ENCODE peak calls at places on chromosomes 16 and 17, in nine cellular contexts. One of them, this sample, is unnamed.

GRCh38 chr17:76371656-76372628 is 12.5 kb upstream of the SPHK1 start:
- DNase-seq in heart left ventricle: no peak
- DNase-seq in esophagus squamous epithelium: no peak
- DNase-seq in ovary: no peak
- DNase-seq in uterus: no peak
- DNase-seq in stomach: no peak
- DNase-seq in right lobe of liver: no peak
- DNase-seq in transverse colon: no peak
- DNase-seq in IMR-90: peak; percentile 100
- DNase-seq in this sample: no peak

GRCh38 chr17:68290268-68290954 is 516 bp downstream of the SLC16A6 start:
- DNase-seq in heart left ventricle: no peak
- DNase-seq in esophagus squamous epithelium: no peak
- DNase-seq in ovary: peak; percentile 52
- DNase-seq in uterus: no peak
- DNase-seq in stomach: peak; percentile 31
- DNase-seq in right lobe of liver: peak; percentile 74
- DNase-seq in transverse colon: peak; percentile 54
- DNase-seq in IMR-90: no peak
- DNase-seq in this sample: peak; percentile 61

GRCh38 chr17:4872786-4873185 is 26.6 kb upstream of the C17orf107 start:
- DNase-seq in heart left ventricle: no peak
- DNase-seq in esophagus squamous epithelium: no peak
- DNase-seq in ovary: no peak
- DNase-seq in uterus: no peak
- DNase-seq in stomach: no peak
- DNase-seq in right lobe of liver: no peak
- DNase-seq in transverse colon: no peak
- DNase-seq in IMR-90: no peak
- DNase-seq in this sample: no peak

GRCh38 chr17:62652251-62653001 is 25.0 kb downstream of the MRC2 start:
- DNase-seq in heart left ventricle: peak; percentile 79
- DNase-seq in esophagus squamous epithelium: no peak
- DNase-seq in ovary: peak; percentile 69
- DNase-seq in uterus: peak; percentile 53
- DNase-seq in stomach: peak; percentile 73
- DNase-seq in right lobe of liver: peak; percentile 86
- DNase-seq in transverse colon: peak; percentile 46
- DNase-seq in IMR-90: peak; percentile 75
- DNase-seq in this sample: peak; percentile 49

GRCh38 chr16:69363281-69363717 is 11.7 kb upstream of the TMED6 start:
- DNase-seq in heart left ventricle: no peak
- DNase-seq in esophagus squamous epithelium: no peak
- DNase-seq in ovary: no peak
- DNase-seq in uterus: no peak
- DNase-seq in stomach: no peak
- DNase-seq in right lobe of liver: no peak
- DNase-seq in transverse colon: no peak
- DNase-seq in IMR-90: no peak
- DNase-seq in this sample: peak; percentile 58

GRCh38 chr17:21213491-21214014 is 408 bp downstream of the TMEM11 start:
- DNase-seq in heart left ventricle: no peak
- DNase-seq in esophagus squamous epithelium: no peak
- DNase-seq in ovary: no peak
- DNase-seq in uterus: no peak
- DNase-seq in stomach: peak; percentile 47
- DNase-seq in right lobe of liver: peak; percentile 66
- DNase-seq in transverse colon: peak; percentile 52
- DNase-seq in IMR-90: no peak
- DNase-seq in this sample: peak; percentile 50

GRCh38 chr16:10941127-10941933 is 938 bp downstream of the DEXI start:
- DNase-seq in heart left ventricle: no peak
- DNase-seq in esophagus squamous epithelium: no peak
- DNase-seq in ovary: peak; percentile 61
- DNase-seq in uterus: peak; percentile 32
- DNase-seq in stomach: no peak
- DNase-seq in right lobe of liver: no peak
- DNase-seq in transverse colon: peak; percentile 35
- DNase-seq in IMR-90: no peak
- DNase-seq in this sample: no peak

GRCh38 chr17:27294689-27295630 is 1.0 kb downstream of the WSB1 start:
- DNase-seq in heart left ventricle: peak; percentile 60
- DNase-seq in esophagus squamous epithelium: peak; percentile 24
- DNase-seq in ovary: no peak
- DNase-seq in uterus: peak; percentile 52
- DNase-seq in stomach: peak; percentile 61
- DNase-seq in right lobe of liver: no peak
- DNase-seq in transverse colon: peak; percentile 76
- DNase-seq in IMR-90: peak; percentile 83
- DNase-seq in this sample: peak; percentile 68

GRCh38 chr16:13909872-13910303 is 10.1 kb upstream of the ERCC4 start:
- DNase-seq in heart left ventricle: peak; percentile 78
- DNase-seq in esophagus squamous epithelium: no peak
- DNase-seq in ovary: peak; percentile 86
- DNase-seq in uterus: peak; percentile 34
- DNase-seq in stomach: peak; percentile 87
- DNase-seq in right lobe of liver: peak; percentile 80
- DNase-seq in transverse colon: no peak
- DNase-seq in IMR-90: peak; percentile 75
- DNase-seq in this sample: peak; percentile 84

GRCh38 chr16:67800252-67801046 is 5.9 kb downstream of the RANBP10 start:
- DNase-seq in heart left ventricle: peak; percentile 59
- DNase-seq in esophagus squamous epithelium: no peak
- DNase-seq in ovary: no peak
- DNase-seq in uterus: no peak
- DNase-seq in stomach: no peak
- DNase-seq in right lobe of liver: no peak
- DNase-seq in transverse colon: no peak
- DNase-seq in IMR-90: no peak
- DNase-seq in this sample: no peak

GRCh38 chr16:72247821-72248253 is 75.9 kb upstream of the PMFBP1 start:
- DNase-seq in heart left ventricle: no peak
- DNase-seq in esophagus squamous epithelium: no peak
- DNase-seq in ovary: no peak
- DNase-seq in uterus: no peak
- DNase-seq in stomach: no peak
- DNase-seq in right lobe of liver: no peak
- DNase-seq in transverse colon: no peak
- DNase-seq in IMR-90: peak; percentile 29
- DNase-seq in this sample: no peak

GRCh38 chr17:28712037-28712704 is 483 bp upstream of the PROCA1 start:
- DNase-seq in heart left ventricle: peak; percentile 73
- DNase-seq in esophagus squamous epithelium: no peak
- DNase-seq in ovary: peak; percentile 72
- DNase-seq in uterus: peak; percentile 52
- DNase-seq in stomach: no peak
- DNase-seq in right lobe of liver: peak; percentile 70
- DNase-seq in transverse colon: peak; percentile 56
- DNase-seq in IMR-90: no peak
- DNase-seq in this sample: no peak

GRCh38 chr17:60102632-60103047 is 23.9 kb upstream of the HEATR6 start:
- DNase-seq in heart left ventricle: peak; percentile 32
- DNase-seq in esophagus squamous epithelium: no peak
- DNase-seq in ovary: no peak
- DNase-seq in uterus: no peak
- DNase-seq in stomach: no peak
- DNase-seq in right lobe of liver: no peak
- DNase-seq in transverse colon: peak; percentile 37
- DNase-seq in IMR-90: peak; percentile 79
- DNase-seq in this sample: peak; percentile 21

GRCh38 chr17:50080827-50081226 is 14.3 kb upstream of the PDK2 start:
- DNase-seq in heart left ventricle: peak; percentile 81
- DNase-seq in esophagus squamous epithelium: no peak
- DNase-seq in ovary: no peak
- DNase-seq in uterus: no peak
- DNase-seq in stomach: peak; percentile 53
- DNase-seq in right lobe of liver: peak; percentile 23
- DNase-seq in transverse colon: peak; percentile 67
- DNase-seq in IMR-90: no peak
- DNase-seq in this sample: no peak
- H3K4me3 ChIP-seq in heart left ventricle: no peak overlapping the region
- H3K4me3 ChIP-seq in esophagus squamous epithelium: no peak overlapping the region
- H3K4me3 ChIP-seq in ovary: no peak overlapping the region
- H3K4me3 ChIP-seq in uterus: no peak overlapping the region
- H3K4me3 ChIP-seq in stomach: no peak overlapping the region
- H3K4me3 ChIP-seq in right lobe of liver: no peak overlapping the region
- H3K4me3 ChIP-seq in transverse colon: no peak overlapping the region
- H3K4me3 ChIP-seq in IMR-90: no peak overlapping the region
- H3K4me3 ChIP-seq in this sample: no peak overlapping the region

DNA sequence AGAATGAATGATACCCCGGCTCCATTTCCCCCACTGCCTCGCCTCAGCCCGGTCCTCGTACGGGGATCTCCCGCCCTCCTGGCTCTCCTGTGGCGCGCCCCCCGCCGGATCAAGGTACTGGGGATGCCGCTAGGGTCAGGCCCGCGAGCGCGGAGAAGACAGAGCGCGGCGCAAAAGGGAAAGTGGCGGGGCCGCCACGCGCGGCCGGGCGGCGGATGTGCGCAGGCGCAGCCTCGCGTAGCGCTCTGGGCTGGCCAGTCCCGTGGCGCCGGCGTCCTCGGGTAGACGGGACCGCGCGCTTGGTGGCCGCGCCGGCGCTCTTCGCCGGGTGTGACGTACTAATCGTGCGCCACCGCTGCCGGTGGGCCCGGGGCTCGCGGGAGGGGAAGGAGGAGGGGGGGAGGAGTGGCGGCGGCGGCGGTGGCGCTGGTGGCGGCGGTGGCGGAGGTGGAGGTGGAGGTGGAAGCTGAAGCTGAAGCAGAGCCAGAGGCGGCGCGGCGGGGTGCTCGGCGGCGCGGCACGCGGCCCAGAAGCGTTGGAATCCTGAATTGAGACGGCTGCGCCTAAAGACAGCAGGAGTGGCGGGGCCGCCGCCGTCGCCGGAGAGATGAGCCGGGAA is at the start of gene SENP3:
- DNase-seq in heart left ventricle: peak; percentile 92
- DNase-seq in esophagus squamous epithelium: no peak
- DNase-seq in ovary: peak; percentile 94
- DNase-seq in uterus: peak; percentile 91
- DNase-seq in stomach: peak; percentile 92
- DNase-seq in right lobe of liver: peak; percentile 93
- DNase-seq in transverse colon: peak; percentile 93
- DNase-seq in IMR-90: peak; percentile 88
- DNase-seq in this sample: peak; percentile 90
- TF ChIP-seq POLR2A in heart left ventricle: peak; percentile 61
- TF ChIP-seq POLR2A in esophagus squamous epithelium: no peak
- TF ChIP-seq POLR2A in ovary: peak; percentile 62
- TF ChIP-seq POLR2A in uterus: peak; percentile 54
- TF ChIP-seq POLR2A in stomach: no peak
- TF ChIP-seq POLR2A in right lobe of liver: peak; percentile 51
- TF ChIP-seq POLR2A in transverse colon: peak; percentile 62
- TF ChIP-seq POLR2A in IMR-90: no peak
- TF ChIP-seq POLR2A in this sample: peak; percentile 68

GRCh38 chr17:36907407-36907806 is 29.9 kb upstream of the LHX1 start:
- DNase-seq in heart left ventricle: no peak
- DNase-seq in esophagus squamous epithelium: no peak
- DNase-seq in ovary: no peak
- DNase-seq in uterus: no peak
- DNase-seq in stomach: no peak
- DNase-seq in right lobe of liver: no peak
- DNase-seq in transverse colon: no peak
- DNase-seq in IMR-90: no peak
- DNase-seq in this sample: no peak

GRCh38 chr17:36911007-36911406 is 26.3 kb upstream of the LHX1 start:
- DNase-seq in heart left ventricle: no peak
- DNase-seq in esophagus squamous epithelium: no peak
- DNase-seq in ovary: no peak
- DNase-seq in uterus: no peak
- DNase-seq in stomach: no peak
- DNase-seq in right lobe of liver: no peak
- DNase-seq in transverse colon: no peak
- DNase-seq in IMR-90: no peak
- DNase-seq in this sample: no peak

GRCh38 chr17:36913132-36913531 is 24.1 kb upstream of the LHX1 start:
- DNase-seq in heart left ventricle: no peak
- DNase-seq in esophagus squamous epithelium: no peak
- DNase-seq in ovary: no peak
- DNase-seq in uterus: no peak
- DNase-seq in stomach: no peak
- DNase-seq in right lobe of liver: no peak
- DNase-seq in transverse colon: no peak
- DNase-seq in IMR-90: no peak
- DNase-seq in this sample: no peak

DNA sequence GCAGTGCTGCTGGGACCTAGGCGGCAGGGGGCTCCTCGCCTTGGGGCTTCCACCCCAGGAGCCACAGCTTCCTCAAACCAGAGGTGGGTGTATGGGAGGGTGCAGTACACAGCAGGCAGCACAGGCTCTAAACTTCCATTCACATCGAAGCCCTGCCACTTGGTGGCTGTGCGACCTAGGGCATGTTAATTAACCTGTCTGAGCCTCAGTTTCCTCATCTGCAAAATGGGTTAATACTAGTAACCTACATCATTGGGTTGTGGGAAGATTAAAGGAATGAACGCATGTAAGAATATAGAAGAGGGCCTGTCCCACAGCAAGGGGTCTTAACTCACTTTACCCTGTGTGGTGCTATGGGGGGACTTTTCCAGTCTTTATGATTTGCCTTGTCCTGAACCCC is 26.8 kb upstream of the LHX1 start:
- DNase-seq in heart left ventricle: no peak
- DNase-seq in esophagus squamous epithelium: no peak
- DNase-seq in ovary: no peak
- DNase-seq in uterus: no peak
- DNase-seq in stomach: no peak
- DNase-seq in right lobe of liver: no peak
- DNase-seq in transverse colon: no peak
- DNase-seq in IMR-90: no peak
- DNase-seq in this sample: no peak
- H3K27me3 ChIP-seq in heart left ventricle: peaks cover 3% of the 10 kb centered on the region
- H3K27me3 ChIP-seq in esophagus squamous epithelium: peaks cover 92% of the 10 kb centered on the region
- H3K27me3 ChIP-seq in ovary: no peaks in the 10 kb centered on the region
- H3K27me3 ChIP-seq in uterus: no peaks in the 10 kb centered on the region
- H3K27me3 ChIP-seq in stomach: peaks cover 86% of the 10 kb centered on the region
- H3K27me3 ChIP-seq in right lobe of liver: no peaks in the 10 kb centered on the region
- H3K27me3 ChIP-seq in transverse colon: peaks cover 59% of the 10 kb centered on the region
- H3K27me3 ChIP-seq in IMR-90: peaks cover 25% of the 10 kb centered on the region
- H3K27me3 ChIP-seq in this sample: peaks cover 4% of the 10 kb centered on the region

DNA sequence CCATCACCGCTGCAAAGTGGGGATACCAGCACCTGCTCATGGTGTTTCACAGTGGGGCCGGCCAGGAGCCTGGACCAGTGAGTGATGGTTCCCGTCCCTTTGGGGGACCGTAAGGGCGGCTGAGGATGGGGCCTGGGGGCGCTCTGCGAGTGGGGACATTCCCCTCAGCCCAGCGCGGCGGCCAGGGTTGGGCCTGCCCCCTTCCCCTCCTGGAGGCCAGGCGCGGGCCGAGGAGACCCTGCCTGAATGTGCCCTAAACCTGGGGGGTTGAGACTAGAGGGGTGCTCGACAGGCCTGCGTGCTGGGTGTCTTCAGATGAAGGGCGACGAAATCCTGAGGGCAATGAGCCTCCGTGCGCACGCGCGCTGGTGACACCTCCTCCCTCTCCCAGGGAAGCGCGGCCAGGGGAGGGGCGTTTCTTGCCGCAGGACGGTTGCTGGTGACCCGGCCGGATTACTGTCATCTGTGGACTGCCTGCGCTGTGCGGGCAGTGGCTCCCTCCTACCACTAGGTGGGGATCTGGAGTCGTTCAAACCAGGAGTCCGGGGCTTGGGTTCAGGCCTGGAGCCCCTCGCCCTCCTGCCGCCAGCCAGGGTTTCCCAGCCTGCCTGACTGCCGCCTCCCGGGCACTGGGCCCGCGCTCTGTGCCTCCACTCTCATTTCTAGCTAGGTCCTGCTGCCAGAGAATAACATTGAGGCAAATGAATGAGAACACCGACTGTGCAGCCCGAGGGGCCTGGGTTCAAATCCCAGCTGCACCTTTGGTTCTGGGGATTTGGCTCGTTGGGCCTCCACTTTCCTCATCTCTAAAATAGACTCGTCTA is 17.1 kb downstream of the TBX2 start:
- DNase-seq in heart left ventricle: peak; percentile 93
- DNase-seq in esophagus squamous epithelium: no peak
- DNase-seq in ovary: peak; percentile 87
- DNase-seq in uterus: peak; percentile 89
- DNase-seq in stomach: peak; percentile 74
- DNase-seq in right lobe of liver: peak; percentile 88
- DNase-seq in transverse colon: peak; percentile 77
- DNase-seq in IMR-90: peak; percentile 87
- DNase-seq in this sample: peak; percentile 89
- H3K4me3 ChIP-seq in heart left ventricle: no peak overlapping the region
- H3K4me3 ChIP-seq in esophagus squamous epithelium: peak overlapping the region; percentile 18
- H3K4me3 ChIP-seq in ovary: no peak overlapping the region
- H3K4me3 ChIP-seq in uterus: no peak overlapping the region
- H3K4me3 ChIP-seq in stomach: peak overlapping the region; percentile 23
- H3K4me3 ChIP-seq in right lobe of liver: no peak overlapping the region
- H3K4me3 ChIP-seq in transverse colon: no peak overlapping the region
- H3K4me3 ChIP-seq in IMR-90: no peak overlapping the region
- H3K4me3 ChIP-seq in this sample: no peak overlapping the region

This sample was measured in thyroid gland.